ENCODE peak calls at places on chromosomes 4 and X, in five cellular contexts. K is WERI-Rb-1, Z is lung, O is H1, A is pancreas. P is an unnamed sample.
A peak's percentile ranks its signal among the peaks of the same experiment; 100 is the strongest.

GRCh38 chr4:14294611-14295010 is 667.1 kb upstream of the BOD1L1 start:
- DNase-seq in K (no peak), Z (no peak), O (no peak), A (no peak), P (no peak)

GRCh38 chr4:112926826-112927225 is 122.6 kb upstream of the ANK2 start:
- DNase-seq in K (no peak), Z (no peak), O (no peak), A (no peak), P (no peak)

GRCh38 chr4:85929926-85930325 is 429.9 kb downstream of the MAPK10 start:
- DNase-seq in K (no peak), Z (peak; percentile 42), O (peak; percentile 64), A (peak; percentile 68), P (no peak)

GRCh38 chrX:95760356-95760755 is 924.3 kb upstream of the DIAPH2 start:
- DNase-seq in K (no peak), Z (no peak), O (no peak), A (no peak), P (no peak)

GRCh38 chr4:7890635-7891393 is 48.8 kb downstream of the AFAP1 start:
- DNase-seq in K (no peak), Z (no peak), O (no peak), A (no peak), P (no peak)

GRCh38 chrX:10325606-10326005 is 168.8 kb downstream of the CLCN4 start:
- DNase-seq in K (no peak), Z (no peak), O (no peak), A (no peak), P (no peak)

GRCh38 chr4:105944535-105944934 is 49.3 kb downstream of the NPNT start:
- DNase-seq in K (no peak), Z (no peak), O (no peak), A (no peak), P (no peak)

GRCh38 chrX:80808160-80808735 is 1.4 kb downstream of the BRWD3 start:
- DNase-seq in K (peak; percentile 49), Z (peak; percentile 75), O (peak; percentile 64), A (no peak), P (no peak)

GRCh38 chrX:4485917-4486316 is 772.5 kb upstream of the PRKX start:
- DNase-seq in K (no peak), Z (no peak), O (no peak), A (no peak), P (no peak)

GRCh38 chr4:931194-931959 is 739 bp downstream of the GAK start:
- DNase-seq in K (no peak), Z (no peak), O (no peak), A (no peak), P (no peak)

GRCh38 chr4:123216946-123217345 is 179.6 kb upstream of the SPRY1 start:
- DNase-seq in K (no peak), Z (no peak), O (no peak), A (no peak), P (no peak)

GRCh38 chr4:2292679-2293108 is 30.8 kb upstream of the MXD4 start:
- DNase-seq in K (peak; percentile 52), Z (no peak), O (no peak), A (no peak), P (no peak)

GRCh38 chrX:1417921-1418875 is 26.3 kb upstream of the SLC25A6 start:
- DNase-seq in K (no peak), Z (no peak), O (no peak), A (peak; percentile 45), P (no peak)
- TF ChIP-seq CTCF in K (no peak), Z (no peak), O (no peak), A (no peak), P (no peak)

GRCh38 chrX:43641691-43642090 is 14.4 kb upstream of the MAOA start:
- DNase-seq in K (no peak), Z (no peak), O (no peak), A (no peak), P (no peak)
- TF ChIP-seq CTCF in K (no peak), Z (no peak), O (no peak), A (no peak), P (no peak)

DNA sequence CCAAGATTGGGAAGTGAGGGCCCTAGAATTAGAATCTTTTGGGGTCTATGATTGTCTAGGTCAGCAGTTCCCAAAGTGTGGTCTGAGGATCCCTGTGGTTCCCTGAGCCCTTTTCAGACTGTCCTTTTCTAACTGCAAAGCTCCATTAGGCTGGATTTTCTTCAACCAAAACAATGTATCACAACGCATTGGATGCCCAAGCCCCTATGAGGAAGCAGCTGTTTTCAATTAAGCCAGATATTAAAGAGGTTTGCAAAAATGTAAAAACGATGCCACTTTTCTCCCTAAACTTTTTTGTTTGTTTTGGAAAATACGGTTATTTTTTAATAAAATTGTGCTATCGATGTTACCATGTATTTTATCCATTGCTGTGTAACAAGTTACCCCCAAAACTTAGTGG is 170.4 kb upstream of the BCOR start:
- DNase-seq in K (no peak), Z (no peak), O (no peak), A (no peak), P (no peak)
- TF ChIP-seq CTCF in K (no peak), Z (no peak), O (no peak), A (no peak), P (no peak)

GRCh38 chr4:162732871-162733270 is 433.8 kb downstream of the NAF1 start:
- DNase-seq in K (peak; percentile 82), Z (no peak), O (no peak), A (no peak), P (no peak)

GRCh38 chr4:162727232-162727631 is 439.5 kb downstream of the NAF1 start:
- DNase-seq in K (no peak), Z (no peak), O (no peak), A (no peak), P (no peak)
- TF ChIP-seq CTCF in K (no peak), Z (no peak), O (no peak), A (no peak), P (no peak)

DNA sequence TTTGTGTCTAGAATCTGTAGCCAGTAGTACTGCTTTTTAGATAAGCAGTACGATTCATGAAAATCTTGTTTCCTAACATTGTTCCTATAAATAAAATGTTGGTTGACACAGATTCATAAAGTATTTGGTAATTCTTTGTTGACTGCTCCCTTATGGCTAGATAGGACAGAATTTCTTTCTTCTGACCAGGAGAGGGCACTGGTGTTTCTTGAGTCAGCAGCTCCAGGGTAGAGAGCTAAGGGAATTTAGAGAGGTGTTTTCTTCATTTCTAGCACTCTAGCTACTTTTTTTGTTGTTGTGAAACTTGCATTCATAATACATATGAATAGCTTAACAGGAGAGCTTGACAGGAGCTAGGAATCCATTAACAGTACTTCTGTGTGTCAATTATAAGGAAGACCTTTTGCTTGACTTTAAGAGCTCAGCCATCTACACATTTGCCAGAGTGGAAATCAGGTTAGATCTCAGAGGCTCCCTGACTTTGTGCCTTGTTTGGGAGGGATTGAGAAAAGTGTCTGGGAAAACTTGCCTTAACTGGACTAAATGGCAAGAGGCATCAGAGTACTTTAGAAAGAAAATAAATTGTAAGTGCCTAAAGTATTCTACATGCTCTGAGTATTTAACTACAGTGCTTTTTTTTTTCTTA is 756.1 kb downstream of the SH3BGRL start:
- DNase-seq in K (no peak), Z (no peak), O (no peak), A (no peak), P (no peak)
- TF ChIP-seq CTCF in K (peak; percentile 28), Z (no peak), O (no peak), A (no peak), P (no peak)

DNA sequence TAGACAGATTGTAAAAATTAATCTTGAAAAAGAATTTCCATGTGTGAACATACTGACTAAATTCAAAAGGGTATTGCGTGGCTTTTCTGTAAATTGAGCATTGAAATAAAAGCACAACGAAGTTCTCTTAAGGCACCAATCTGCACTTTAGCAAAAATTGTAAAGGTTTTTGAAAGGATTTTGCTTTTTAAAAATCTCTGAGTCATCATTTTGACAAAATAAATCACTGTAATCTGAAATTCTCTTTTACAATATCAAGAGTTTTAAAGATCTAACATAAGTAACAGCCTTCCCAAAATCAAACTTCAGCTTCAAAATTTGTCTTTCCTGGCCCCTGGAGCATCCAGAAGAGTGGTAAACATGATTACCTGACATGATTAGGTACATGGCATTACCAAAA is 830.9 kb upstream of the AGA start:
- DNase-seq in K (no peak), Z (no peak), O (no peak), A (no peak), P (no peak)
- TF ChIP-seq CTCF in K (no peak), Z (no peak), O (no peak), A (no peak), P (no peak)

GRCh38 chr4:46274717-46275116 is 115.2 kb downstream of the GABRA2 start:
- DNase-seq in K (no peak), Z (no peak), O (no peak), A (no peak), P (no peak)
- TF ChIP-seq CTCF in K (peak; percentile 26), Z (no peak), O (no peak), A (no peak), P (peak; percentile 36)

DNA sequence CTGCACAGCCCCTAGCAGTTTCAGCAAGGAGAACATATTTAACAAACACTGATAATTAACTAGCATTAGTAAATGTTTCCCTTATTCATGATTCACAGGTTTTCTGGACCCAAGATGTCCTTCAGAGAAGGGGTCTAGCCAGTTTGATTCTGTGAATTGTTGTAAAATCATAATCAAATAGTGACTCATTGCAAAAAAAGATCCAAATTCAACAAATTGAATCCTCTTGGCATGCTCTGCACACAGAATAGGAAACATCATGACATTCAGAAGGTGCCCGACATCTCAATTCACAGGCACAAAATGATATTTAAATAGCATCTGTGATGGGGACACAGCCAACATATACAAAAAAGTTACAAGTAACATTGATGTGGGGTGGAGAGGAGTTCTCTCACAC is 100.1 kb downstream of the SH3KBP1 start:
- DNase-seq in K (no peak), Z (no peak), O (no peak), A (no peak), P (no peak)
- TF ChIP-seq CTCF in K (no peak), Z (no peak), O (no peak), A (no peak), P (no peak)

GRCh38 chr4:152168960-152169616 is 366.8 kb downstream of the FBXW7 start:
- DNase-seq in K (no peak), Z (no peak), O (no peak), A (no peak), P (no peak)
- TF ChIP-seq CTCF in K (no peak), Z (no peak), O (no peak), A (no peak), P (no peak)

DNA sequence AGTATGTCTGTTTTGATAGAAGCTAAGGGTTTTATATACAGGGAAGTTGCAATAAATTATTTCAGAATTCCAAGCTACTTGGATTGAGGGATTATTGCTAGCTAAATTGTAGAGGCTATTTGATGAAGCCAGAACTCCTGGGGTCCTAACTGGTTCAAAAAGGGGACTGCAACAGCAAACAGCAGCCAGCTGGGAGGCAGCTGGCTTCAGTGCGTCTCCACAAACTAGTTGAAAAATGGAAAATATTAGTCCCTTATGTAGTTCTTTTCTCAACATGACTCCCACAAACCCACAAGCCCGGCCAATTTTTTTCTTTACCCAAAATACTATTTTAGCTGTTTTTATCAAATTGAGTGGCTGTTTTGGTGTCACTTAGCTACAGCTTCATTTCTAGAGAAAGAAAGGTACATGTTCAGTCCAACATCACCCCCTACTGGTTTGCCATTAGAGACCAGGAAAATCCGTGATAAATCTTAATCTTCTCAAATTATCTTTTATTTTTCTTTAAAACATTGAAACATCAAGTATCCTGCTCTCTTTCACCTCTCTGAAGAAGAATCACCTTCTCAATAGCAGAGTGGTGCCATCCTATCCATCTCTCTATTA is 97.2 kb downstream of the GUCY2F start:
- DNase-seq in K (no peak), Z (no peak), O (no peak), A (no peak), P (peak; percentile 15)
- TF ChIP-seq CTCF in K (no peak), Z (no peak), O (no peak), A (no peak), P (peak; percentile 80)

P was measured in osteocyte.